ENCODE peak calls at places on chromosome 18, in eight cellular contexts. O is right lobe of liver, C is SK-N-MC, E is foreskin keratinocyte, U is cardiac muscle cell, N is astrocyte, P is A549, Q is aorta. R is an unnamed sample.

GRCh38 chr18:70659026-70659726 is 370.3 kb downstream of the SOCS6 start:
- DNase-seq in O (no peak), C (no peak), E (peak; percentile 3), U (peak; percentile 97), N (no peak), P (peak; percentile 6), Q (no peak), R (no peak)

GRCh38 chr18:7367336-7367735 is 136.4 kb downstream of the LRRC30 start:
- DNase-seq in O (no peak), C (no peak), E (no peak), U (no peak), N (no peak), P (peak; percentile 1), Q (no peak), R (no peak)

GRCh38 chr18:8610442-8610801 is 1.2 kb downstream of the RAB12 start:
- DNase-seq in O (no peak), C (no peak), E (peak; percentile 21), U (peak; percentile 35), N (no peak), P (no peak), Q (no peak), R (no peak)

GRCh38 chr18:35971661-35972196 is 750 bp upstream of the RMP24 start:
- DNase-seq in O (no peak), C (no peak), E (peak; percentile 71), U (no peak), N (no peak), P (no peak), Q (no peak), R (no peak)

GRCh38 chr18:27763936-27764335 is 413.0 kb downstream of the CDH2 start:
- DNase-seq in O (no peak), C (no peak), E (peak; percentile 46), U (no peak), N (peak; percentile 11), P (no peak), Q (no peak), R (no peak)

GRCh38 chr18:79612291-79613108 is 67.1 kb upstream of the CTDP1 start:
- DNase-seq in O (peak; percentile 12), C (no peak), E (no peak), U (no peak), N (no peak), P (no peak), Q (peak; percentile 61), R (peak; percentile 48)

GRCh38 chr18:76554788-76555187 is 59.7 kb upstream of the ZNF516 start:
- DNase-seq in O (no peak), C (no peak), E (no peak), U (no peak), N (no peak), P (no peak), Q (no peak), R (no peak)

GRCh38 chr18:48667276-48668254 is 128.7 kb downstream of the CTIF start:
- DNase-seq in O (no peak), C (no peak), E (peak; percentile 9), U (no peak), N (peak; percentile 23), P (peak; percentile 16), Q (no peak), R (no peak)

GRCh38 chr18:35407871-35408481 is 30.8 kb upstream of the ZNF396 start:
- DNase-seq in O (no peak), C (peak; percentile 22), E (peak; percentile 62), U (peak; percentile 83), N (peak; percentile 40), P (peak; percentile 63), Q (no peak), R (no peak)

GRCh38 chr18:8367217-8367988 is 241.8 kb upstream of the RAB12 start:
- DNase-seq in O (peak; percentile 55), C (no peak), E (no peak), U (peak; percentile 22), N (no peak), P (peak; percentile 7), Q (peak; percentile 79), R (peak; percentile 71)

GRCh38 chr18:33052886-33053285 is 280.1 kb upstream of the KLHL14 start:
- DNase-seq in O (no peak), C (no peak), E (no peak), U (no peak), N (no peak), P (no peak), Q (no peak), R (no peak)

GRCh38 chr18:9091066-9091476 is 11.4 kb upstream of the NDUFV2 start:
- DNase-seq in O (no peak), C (no peak), E (no peak), U (no peak), N (no peak), P (no peak), Q (no peak), R (no peak)

GRCh38 chr18:8898990-8899389 is 193.6 kb downstream of the MTCL1 start:
- DNase-seq in O (no peak), C (no peak), E (no peak), U (no peak), N (peak; percentile 25), P (no peak), Q (no peak), R (no peak)

GRCh38 chr18:1528447-1528846 is 623.8 kb downstream of the ADCYAP1 start:
- DNase-seq in O (no peak), C (no peak), E (no peak), U (no peak), N (no peak), P (no peak), Q (no peak), R (no peak)

GRCh38 chr18:70363861-70364260 is 75.0 kb downstream of the SOCS6 start:
- DNase-seq in O (no peak), C (no peak), E (peak; percentile 39), U (peak; percentile 70), N (peak; percentile 53), P (peak; percentile 77), Q (no peak), R (no peak)

GRCh38 chr18:74898965-74899364 is 301.3 kb downstream of the ZNF407 start:
- DNase-seq in O (no peak), C (no peak), E (peak; percentile 4), U (peak; percentile 32), N (peak; percentile 48), P (peak; percentile 20), Q (no peak), R (no peak)

GRCh38 chr18:39946623-39947061 is 2008.4 kb upstream of the PIK3C3 start:
- DNase-seq in O (no peak), C (no peak), E (peak; percentile 99), U (peak; percentile 68), N (peak; percentile 86), P (peak; percentile 49), Q (no peak), R (no peak)

GRCh38 chr18:36828157-36828629 is 609 bp downstream of the TPGS2 start:
- DNase-seq in O (peak; percentile 38), C (no peak), E (peak; percentile 54), U (peak; percentile 76), N (peak; percentile 51), P (peak; percentile 36), Q (no peak), R (peak; percentile 38)

GRCh38 chr18:25786778-25787177 is 303.6 kb downstream of the SS18 start:
- DNase-seq in O (no peak), C (no peak), E (peak; percentile 85), U (peak; percentile 59), N (peak; percentile 91), P (no peak), Q (no peak), R (no peak)

DNA sequence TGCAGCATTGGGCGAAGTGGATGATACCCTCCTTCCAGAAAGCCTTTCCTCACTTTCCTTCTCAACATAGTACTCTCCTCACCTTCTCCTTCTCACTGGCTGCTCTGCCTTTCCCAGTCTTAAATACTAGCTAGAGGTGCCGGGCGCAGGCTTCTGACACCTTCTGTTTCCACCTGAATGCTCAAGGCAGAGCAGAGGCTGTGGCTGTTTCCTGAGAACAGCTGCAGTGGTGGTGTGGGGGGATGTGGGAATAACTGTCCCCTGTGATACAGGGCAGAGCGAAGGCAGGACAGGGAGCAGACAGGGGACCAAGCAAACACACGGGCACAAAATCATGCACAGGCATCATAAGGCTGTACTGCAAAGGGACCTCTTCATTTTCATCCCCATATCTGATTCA is 303.1 kb downstream of the SS18 start:
- DNase-seq in O (no peak), C (no peak), E (no peak), U (no peak), N (no peak), P (no peak), Q (no peak), R (no peak)
- H3K27ac ChIP-seq in O (no peak overlapping the region), C (no peak overlapping the region), E (no peak overlapping the region), U (no peak overlapping the region), N (peak overlapping the region; percentile 80), P (no peak overlapping the region), Q (no peak overlapping the region), R (no peak overlapping the region)

DNA sequence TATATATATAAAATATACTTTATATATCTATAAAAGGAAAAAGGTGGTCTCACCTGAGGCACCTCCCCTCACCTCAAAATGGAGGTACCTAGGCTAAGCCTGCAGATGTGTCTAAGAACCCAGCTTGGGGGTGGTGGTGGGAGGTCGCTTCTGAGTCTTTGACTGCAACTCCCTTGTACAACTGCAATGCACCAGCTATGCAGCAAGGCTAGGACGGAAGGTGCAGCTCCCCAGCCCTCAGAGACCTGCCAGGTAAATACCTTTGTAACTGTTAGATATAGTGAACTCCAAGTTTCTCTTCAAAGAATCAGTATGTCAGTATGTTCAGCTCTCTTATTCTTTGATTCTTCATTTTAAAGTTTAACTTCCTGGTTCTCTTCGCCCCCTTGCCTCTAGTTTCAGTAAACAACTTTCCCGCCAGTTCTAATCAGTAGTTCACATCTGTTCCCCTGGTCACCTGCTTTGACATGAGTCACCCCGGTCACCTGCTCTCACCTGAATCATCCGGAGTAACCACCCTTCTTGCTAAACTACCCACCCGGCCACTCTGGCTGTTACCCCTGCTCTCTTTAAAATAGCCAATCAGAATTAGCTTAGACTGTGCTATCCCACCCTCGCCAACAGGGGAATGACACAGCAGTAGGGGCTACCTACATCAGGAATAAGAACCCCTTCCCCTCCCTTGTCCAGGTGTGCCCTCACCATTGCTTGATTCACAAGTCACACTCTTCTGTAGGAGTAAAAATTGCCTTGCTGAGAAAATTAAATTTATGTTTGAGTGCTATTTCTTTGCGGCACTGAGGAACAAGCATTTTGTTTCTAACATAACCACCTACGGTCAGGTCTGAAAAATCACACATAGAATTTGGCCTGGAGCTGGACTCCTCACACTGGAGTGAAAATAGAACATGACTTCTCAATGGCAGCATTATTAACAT is 24.7 kb upstream of the IMPA2 start:
- DNase-seq in O (no peak), C (no peak), E (no peak), U (no peak), N (no peak), P (no peak), Q (peak; percentile 21), R (no peak)
- H3K27ac ChIP-seq in O (no peak overlapping the region), C (no peak overlapping the region), E (no peak overlapping the region), U (no peak overlapping the region), N (no peak overlapping the region), P (peak overlapping the region; percentile 74), Q (no peak overlapping the region), R (no peak overlapping the region)

DNA sequence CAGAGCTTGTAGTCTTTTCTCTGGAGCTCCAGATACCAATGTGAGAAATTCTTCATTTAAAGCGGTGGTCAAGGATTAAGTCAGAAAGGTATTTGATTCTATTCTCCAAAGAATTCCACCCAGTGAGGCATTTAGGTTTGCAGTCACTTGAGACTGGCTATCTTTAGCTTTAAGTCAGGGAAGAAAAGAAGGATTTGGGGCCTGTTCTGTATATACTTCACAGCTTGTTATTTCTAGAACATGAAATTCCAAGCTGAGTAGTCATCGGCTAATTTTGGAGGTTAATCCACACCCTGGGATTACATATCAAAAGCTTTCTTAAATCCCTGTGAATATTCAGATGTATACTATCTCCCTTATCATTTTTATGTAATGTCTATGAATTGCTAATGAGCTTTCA is 39.4 kb downstream of the MYOM1 start:
- DNase-seq in O (no peak), C (no peak), E (peak; percentile 7), U (peak; percentile 34), N (peak; percentile 33), P (no peak), Q (no peak), R (no peak)
- H3K27ac ChIP-seq in O (no peak overlapping the region), C (no peak overlapping the region), E (no peak overlapping the region), U (peak overlapping the region; percentile 87), N (no peak overlapping the region), P (no peak overlapping the region), Q (no peak overlapping the region), R (no peak overlapping the region)

GRCh38 chr18:22847392-22847791 is 85.7 kb upstream of the RBBP8 start:
- DNase-seq in O (no peak), C (no peak), E (no peak), U (peak; percentile 50), N (peak; percentile 74), P (no peak), Q (no peak), R (no peak)
- H3K27ac ChIP-seq in O (no peak overlapping the region), C (no peak overlapping the region), E (no peak overlapping the region), U (no peak overlapping the region), N (no peak overlapping the region), P (no peak overlapping the region), Q (no peak overlapping the region), R (no peak overlapping the region)